ENCODE peak calls at places on chromosomes 16 and 17, in seven cellular contexts. Y, Q, R, L, T, V and C are unnamed samples.

GRCh38 chr17:15659663-15660062 is 24.4 kb downstream of the TRIM16 start:
- DNase-seq in V (no peak), L (no peak), T (no peak), Q (no peak), Y (no peak), R (peak; percentile 69), C (no peak)

GRCh38 chr17:69757794-69758430 is 317.1 kb upstream of the KCNJ16 start:
- DNase-seq in V (no peak), Q (no peak), L (no peak), Y (no peak), R (no peak), T (no peak), C (no peak)

GRCh38 chr16:23508589-23509440 is 1.5 kb downstream of the GGA2 start:
- DNase-seq in Y (peak; percentile 30), Q (no peak), L (no peak), R (peak; percentile 25), T (no peak), V (no peak), C (peak; percentile 29)

GRCh38 chr17:16287563-16288027 is 65.7 kb downstream of the CENPV start:
- DNase-seq in V (peak; percentile 47), Q (peak; percentile 34), Y (no peak), R (peak; percentile 55), L (no peak), T (peak; percentile 8), C (no peak)

GRCh38 chr16:80694950-80695471 is 109.4 kb downstream of the CDYL2 start:
- DNase-seq in Q (no peak), R (no peak), Y (no peak), V (no peak), L (no peak), T (no peak), C (no peak)

GRCh38 chr16:71658771-71659170 is 32.8 kb downstream of the MARVELD3 start:
- DNase-seq in Q (no peak), V (no peak), R (peak; percentile 75), L (no peak), T (no peak), Y (no peak), C (no peak)

GRCh38 chr16:67594956-67595355 is 32.6 kb downstream of the CTCF start:
- DNase-seq in T (no peak), V (no peak), R (no peak), Q (peak; percentile 29), L (no peak), Y (no peak), C (no peak)

GRCh38 chr16:29898786-29899515 is 399 bp downstream of the SEZ6L2 start:
- DNase-seq in T (no peak), Y (no peak), R (peak; percentile 56), Q (no peak), V (no peak), L (no peak), C (no peak)

GRCh38 chr16:66255647-66256046 is 110.8 kb upstream of the CDH5 start:
- DNase-seq in T (no peak), Q (no peak), L (no peak), Y (no peak), R (no peak), V (no peak), C (no peak)

GRCh38 chr17:49210158-49211029 is at the start of the genes ABI3 and GNGT2:
- DNase-seq in R (no peak), Y (no peak), L (no peak), Q (peak; percentile 88), V (peak; percentile 83), T (peak; percentile 54), C (no peak)

GRCh38 chr17:78341559-78342437 is 18.1 kb downstream of the SOCS3 start:
- DNase-seq in R (peak; percentile 49), Q (no peak), V (peak; percentile 81), L (no peak), Y (no peak), T (no peak), C (no peak)

GRCh38 chr17:59409336-59410048 is 78.0 kb downstream of the YPEL2 start:
- DNase-seq in Q (no peak), T (no peak), V (no peak), L (no peak), Y (no peak), R (no peak), C (no peak)

GRCh38 chr16:82580293-82580900 is 46.4 kb upstream of the CDH13 start:
- DNase-seq in Q (peak; percentile 6), Y (no peak), T (no peak), L (no peak), R (peak; percentile 0), V (no peak), C (no peak)

GRCh38 chr16:1183235-1183907 is 30.5 kb downstream of the CACNA1H start:
- DNase-seq in R (peak; percentile 82), Q (no peak), V (no peak), Y (no peak), T (no peak), L (no peak), C (no peak)

GRCh38 chr17:28908640-28909098 is 5.8 kb upstream of the DHRS13 start:
- DNase-seq in L (no peak), T (no peak), Y (no peak), V (no peak), R (no peak), Q (no peak), C (peak; percentile 7)

GRCh38 chr16:58639836-58640235 is 10.2 kb upstream of the CNOT1 start:
- DNase-seq in T (no peak), Q (no peak), R (no peak), Y (no peak), V (no peak), L (no peak), C (no peak)

GRCh38 chr17:373616-374225 is 21.1 kb upstream of the RPH3AL start:
- DNase-seq in V (no peak), R (no peak), Y (no peak), T (no peak), L (no peak), Q (no peak), C (no peak)

GRCh38 chr17:7016406-7016805 is 4.0 kb downstream of the RNASEK start:
- DNase-seq in Y (no peak), R (no peak), V (no peak), Q (peak; percentile 37), L (no peak), T (no peak), C (no peak)

GRCh38 chr17:79095345-79096055 is 20.9 kb downstream of the ENGASE start:
- DNase-seq in R (no peak), Y (no peak), L (no peak), V (no peak), Q (no peak), T (no peak), C (no peak)

GRCh38 chr17:77607606-77608005 is 350.9 kb upstream of the TNRC6C start:
- DNase-seq in T (no peak), Q (no peak), Y (no peak), L (no peak), R (no peak), V (no peak), C (no peak)